ENCODE peak calls at places on chromosomes 5 and 9, in eight cellular contexts. D is HCT116; W is choroid plexus epithelial cell; L is Kasumi-1; A is AML-193; Q is left ventricle myocardium superior; H is CD8-positive, alpha-beta T cell; O is NCI-H446 treated with DMSO at 0.1 percent for 48 hours. X is an unnamed sample.

GRCh38 chr5:95931118-95931833 is 30.4 kb downstream of the ELL2 start:
- DNase-seq in D (no peak), W (no peak), L (no peak), A (no peak), Q (no peak), H (no peak), O (no peak), X (no peak)

GRCh38 chr5:53022889-53023511 is 33.8 kb downstream of the ITGA2 start:
- DNase-seq in D (no peak), W (no peak), L (no peak), A (no peak), Q (no peak), H (no peak), O (no peak), X (no peak)

GRCh38 chr5:163496286-163496685 is 9.1 kb upstream of the MAT2B start:
- DNase-seq in D (no peak), W (no peak), L (no peak), A (no peak), Q (no peak), H (no peak), O (no peak), X (no peak)

GRCh38 chr9:119273984-119274665 is 95.1 kb downstream of the BRINP1 start:
- DNase-seq in D (no peak), W (no peak), L (no peak), A (no peak), Q (no peak), H (no peak), O (peak), X (no peak)

GRCh38 chr9:132216861-132217655 is 55.2 kb downstream of the NTNG2 start:
- DNase-seq in D (no peak), W (no peak), L (peak), A (peak), Q (no peak), H (no peak), O (no peak), X (no peak)

GRCh38 chr5:61330879-61331406 is 1.1 kb upstream of the ZSWIM6 start:
- DNase-seq in D (no peak), W (peak), L (peak), A (no peak), Q (peak), H (peak), O (no peak), X (peak)

GRCh38 chr9:23825700-23826099 is 340 bp downstream of the ELAVL2 start:
- DNase-seq in D (no peak), W (no peak), L (no peak), A (no peak), Q (no peak), H (no peak), O (no peak), X (no peak)

GRCh38 chr5:167730121-167730520 is 561.3 kb upstream of the WWC1 start:
- DNase-seq in D (no peak), W (peak), L (no peak), A (no peak), Q (no peak), H (no peak), O (no peak), X (no peak)

GRCh38 chr5:117692606-117693005 is 1118.0 kb upstream of the SEMA6A start:
- DNase-seq in D (no peak), W (no peak), L (no peak), A (no peak), Q (no peak), H (no peak), O (no peak), X (no peak)

GRCh38 chr5:132272341-132273210 is 15.1 kb downstream of the PDLIM4 start:
- DNase-seq in D (no peak), W (peak), L (peak), A (peak), Q (peak), H (peak), O (peak), X (peak)

GRCh38 chr5:103259705-103260355 is 1.3 kb downstream of the MACIR start:
- DNase-seq in D (no peak), W (peak), L (peak), A (no peak), Q (no peak), H (no peak), O (no peak), X (no peak)

GRCh38 chr9:117412006-117412715 is 2.7 kb downstream of the ASTN2 start:
- DNase-seq in D (no peak), W (no peak), L (no peak), A (no peak), Q (no peak), H (no peak), O (peak), X (peak)

GRCh38 chr5:67301285-67301904 is 104.8 kb upstream of the CD180 start:
- DNase-seq in D (no peak), W (peak), L (peak), A (peak), Q (peak), H (no peak), O (no peak), X (no peak)

GRCh38 chr5:154765396-154765925 is 10.3 kb downstream of the LARP1 start:
- DNase-seq in D (no peak), W (no peak), L (no peak), A (no peak), Q (no peak), H (no peak), O (no peak), X (no peak)